ENCODE peak calls at places on chromosomes 11 and 22, in seven cellular contexts. K is astrocyte of the cerebellum, G is AG10803, T is GM23338, J is cardiac fibroblast, M is transverse colon, B is GM10248. O is an unnamed sample.

GRCh38 chr11:1307163-1307870 is 2.1 kb downstream of the TOLLIP start:
- DNase-seq in K (no peak), J (no peak), T (no peak), M (no peak), G (no peak), B (peak; percentile 29), O (no peak)

GRCh38 chr11:6927030-6927617 is 898 bp downstream of the ZNF215 start:
- DNase-seq in J (no peak), M (peak; percentile 33), B (peak; percentile 43), T (peak; percentile 15), K (no peak), G (no peak), O (no peak)

GRCh38 chr11:97414801-97415200 is 1025.0 kb downstream of the JRKL start:
- DNase-seq in K (no peak), B (no peak), T (no peak), J (peak; percentile 2), G (no peak), M (no peak), O (no peak)

GRCh38 chr11:83508804-83509203 is 222.6 kb upstream of the CCDC90B start:
- DNase-seq in M (peak; percentile 16), B (no peak), K (no peak), J (no peak), T (no peak), G (peak; percentile 18), O (no peak)

GRCh38 chr11:3195251-3196160 is 23.1 kb downstream of the MRGPRG start:
- DNase-seq in T (peak; percentile 49), G (peak; percentile 15), J (peak; percentile 20), M (peak; percentile 41), B (no peak), K (no peak), O (peak; percentile 41)

GRCh38 chr11:62599909-62600308 is 1.8 kb downstream of the MTA2 start:
- DNase-seq in T (no peak), K (no peak), B (no peak), J (no peak), M (no peak), G (no peak), O (no peak)

GRCh38 chr22:39580795-39581194 is 10.2 kb downstream of the CACNA1I start:
- DNase-seq in J (no peak), M (no peak), G (no peak), K (no peak), B (no peak), T (no peak), O (no peak)

GRCh38 chr22:42284643-42285181 is 14.3 kb upstream of the TCF20 start:
- DNase-seq in T (no peak), M (no peak), J (no peak), B (no peak), G (no peak), K (no peak), O (no peak)

GRCh38 chr11:76745059-76745376 is 38.1 kb upstream of the TSKU start:
- DNase-seq in B (no peak), G (no peak), K (no peak), T (no peak), M (no peak), J (no peak), O (no peak)

GRCh38 chr11:78313181-78313788 is 104.3 kb downstream of the GAB2 start:
- DNase-seq in T (no peak), B (no peak), K (peak; percentile 29), G (peak; percentile 69), M (peak; percentile 52), J (peak; percentile 90), O (no peak)

GRCh38 chr11:61098778-61099177 is 3.5 kb upstream of the CD5 start:
- DNase-seq in T (no peak), M (no peak), J (no peak), B (no peak), G (no peak), K (no peak), O (no peak)

GRCh38 chr11:75508051-75508561 is 17.6 kb downstream of the GDPD5 start:
- DNase-seq in M (no peak), T (no peak), J (no peak), K (no peak), B (peak; percentile 50), G (no peak), O (no peak)

GRCh38 chr11:115151010-115151409 is 353.2 kb downstream of the CADM1 start:
- DNase-seq in K (no peak), J (no peak), M (no peak), G (no peak), T (no peak), B (no peak), O (no peak)

GRCh38 chr11:83272627-83273026 is 13.5 kb downstream of the CCDC90B start:
- DNase-seq in G (peak; percentile 67), K (peak; percentile 57), J (peak; percentile 75), B (no peak), M (no peak), T (no peak), O (no peak)

GRCh38 chr11:14612624-14613023 is 31.0 kb upstream of the PDE3B start:
- DNase-seq in T (no peak), J (no peak), K (no peak), G (no peak), B (no peak), M (no peak), O (no peak)

GRCh38 chr22:20205964-20206708 is 55.3 kb upstream of the CCDC188 start:
- DNase-seq in G (peak; percentile 74), M (peak; percentile 78), T (peak; percentile 70), J (peak; percentile 72), K (no peak), B (peak; percentile 74), O (no peak)

GRCh38 chr11:97610854-97611253 is 1221.0 kb downstream of the JRKL start:
- DNase-seq in M (no peak), G (no peak), K (no peak), T (peak; percentile 46), B (no peak), J (no peak), O (no peak)

GRCh38 chr22:19970479-19971275 is 29.1 kb upstream of the TXNRD2 start:
- DNase-seq in M (peak; percentile 73), B (peak; percentile 88), K (no peak), J (peak; percentile 64), T (peak; percentile 77), G (peak; percentile 51), O (peak; percentile 85)

GRCh38 chr11:6389921-6390717 is at the start of gene SMPD1:
- DNase-seq in J (peak; percentile 75), T (peak; percentile 90), M (peak; percentile 96), K (peak; percentile 79), B (peak; percentile 97), G (peak; percentile 74), O (peak; percentile 92)

DNA sequence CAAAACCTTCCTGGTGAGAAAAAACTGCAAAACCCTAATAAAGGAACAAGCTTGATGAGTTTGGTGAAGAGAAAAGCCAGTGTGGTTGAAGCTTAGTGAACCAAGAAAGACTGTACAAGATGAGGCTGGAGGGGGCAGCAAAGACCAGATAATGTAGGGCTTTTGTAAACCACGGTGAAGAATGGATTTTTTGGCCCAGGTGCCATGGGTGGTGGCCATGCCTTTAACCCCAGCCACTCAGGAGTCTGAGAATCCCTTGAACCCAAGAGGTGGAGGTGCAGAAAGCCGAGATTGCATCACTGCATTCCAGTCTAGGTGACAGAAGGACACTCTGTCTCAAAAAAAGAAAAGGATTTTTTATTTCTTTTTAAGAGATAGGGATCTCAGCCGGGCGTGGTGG is 5.0 kb upstream of the ZDHHC5 start:
- DNase-seq in G (no peak), K (no peak), T (peak; percentile 61), B (no peak), M (no peak), J (no peak), O (no peak)
- TF ChIP-seq CTCF in G (peak; percentile 2), K (no peak), T (peak; percentile 25), B (peak; percentile 45), M (no peak), J (no peak), O (no peak)

DNA sequence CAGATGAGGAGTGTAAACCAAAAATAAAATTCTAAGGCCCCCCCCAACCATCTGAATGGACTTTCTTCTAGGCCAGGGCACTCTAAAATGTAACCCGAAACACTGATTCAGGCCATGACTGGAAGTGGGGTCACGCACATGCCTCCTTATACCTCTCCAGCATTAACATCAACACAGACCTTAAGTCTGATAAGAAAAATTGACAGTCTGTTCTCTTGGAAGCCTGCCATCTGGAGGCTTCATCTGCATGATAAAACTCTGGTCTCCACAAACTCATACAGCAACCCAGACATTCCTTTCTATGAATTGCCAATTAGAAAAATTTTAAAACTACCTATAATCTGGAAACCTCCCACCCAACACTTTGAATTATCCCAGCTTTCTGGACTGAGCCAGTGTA is 3.9 kb upstream of the SERGEF start:
- DNase-seq in M (no peak), G (no peak), B (no peak), T (no peak), K (no peak), J (no peak), O (no peak)
- TF ChIP-seq CTCF in M (no peak), G (no peak), B (no peak), T (no peak), K (no peak), J (no peak), O (no peak)

DNA sequence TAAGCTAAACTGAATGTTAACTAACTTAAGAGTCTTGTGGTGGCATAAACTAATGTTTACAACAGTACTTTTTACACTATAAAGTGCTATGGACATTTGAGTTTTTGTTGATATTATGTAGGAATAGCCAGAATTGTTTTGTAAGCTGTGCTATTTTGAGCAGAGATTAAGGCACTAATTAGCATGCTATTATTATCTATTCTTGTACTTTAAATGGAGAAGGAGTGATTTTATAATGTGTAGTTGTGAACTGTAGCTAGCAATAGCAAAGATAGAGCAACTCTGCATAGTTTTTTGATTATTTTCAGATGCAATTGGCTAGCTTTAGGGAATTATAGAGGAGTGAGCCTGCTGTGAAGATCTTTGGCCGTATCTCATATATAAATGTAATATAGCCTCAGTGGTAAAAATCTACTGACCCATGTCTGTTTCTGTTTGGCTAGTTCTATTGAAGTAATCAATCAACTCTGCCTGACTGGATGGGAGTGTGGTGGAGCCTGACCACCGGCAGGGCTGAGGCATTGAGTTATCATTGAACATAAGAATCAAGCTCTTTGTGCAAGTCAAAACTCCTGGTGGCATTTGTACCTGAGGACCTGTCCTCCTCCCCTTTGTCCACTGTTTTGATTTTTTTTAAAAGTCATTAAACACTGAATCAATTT is 34.3 kb downstream of the NCAM1 start:
- DNase-seq in M (no peak), B (no peak), J (no peak), G (no peak), T (no peak), K (no peak), O (peak; percentile 42)
- TF ChIP-seq CTCF in M (no peak), B (no peak), J (no peak), G (no peak), T (no peak), K (no peak), O (no peak)

GRCh38 chr11:133964946-133965632 is 8.3 kb upstream of the IGSF9B start:
- DNase-seq in G (peak; percentile 68), K (no peak), B (no peak), T (no peak), J (peak; percentile 11), M (no peak), O (no peak)

GRCh38 chr11:133967599-133968238 is 11.0 kb upstream of the IGSF9B start:
- DNase-seq in M (no peak), B (no peak), T (no peak), G (no peak), J (no peak), K (no peak), O (no peak)

GRCh38 chr11:133968300-133968699 is 11.5 kb upstream of the IGSF9B start:
- DNase-seq in M (no peak), G (no peak), K (no peak), T (peak; percentile 69), J (no peak), B (no peak), O (peak; percentile 84)

GRCh38 chr11:133966147-133966546 is 9.4 kb upstream of the IGSF9B start:
- DNase-seq in G (no peak), M (no peak), K (no peak), B (no peak), T (no peak), J (no peak), O (no peak)

GRCh38 chr11:133966924-133967598 is 10.3 kb upstream of the IGSF9B start:
- DNase-seq in T (peak; percentile 83), M (peak; percentile 32), J (no peak), B (peak; percentile 43), G (no peak), K (no peak), O (peak; percentile 63)
- TF ChIP-seq CTCF in T (peak; percentile 55), M (peak; percentile 29), J (no peak), B (peak; percentile 15), G (peak; percentile 28), K (peak; percentile 10), O (peak; percentile 24)

O was measured in nephron progenitor cell.